ENCODE peak calls at places on chromosomes 12 and 14, in five cellular contexts. U, L, Y, Q and W are unnamed samples.

GRCh38 chr14:29458547-29458946 is 469.1 kb downstream of the PRKD1 start:
- DNase-seq in Q (no peak), U (no peak), L (no peak), Y (no peak), W (no peak)

GRCh38 chr14:92729632-92730358 is 18.6 kb downstream of the LGMN start:
- DNase-seq in Q (no peak), L (no peak), Y (peak), U (peak), W (no peak)

GRCh38 chr12:27970391-27970980 is 2.0 kb downstream of the PTHLH start:
- DNase-seq in L (peak), Q (peak), Y (peak), U (peak), W (peak)

GRCh38 chr12:21894792-21895392 is 46.3 kb downstream of the ABCC9 start:
- DNase-seq in Q (no peak), L (no peak), Y (peak), U (no peak), W (no peak)

GRCh38 chr12:15522574-15523187 is 200.4 kb downstream of the PTPRO start:
- DNase-seq in Y (peak), U (peak), Q (no peak), L (no peak), W (no peak)

GRCh38 chr12:84706374-84706773 is 206.2 kb downstream of the SLC6A15 start:
- DNase-seq in Q (no peak), U (no peak), Y (no peak), L (no peak), W (no peak)

GRCh38 chr12:98317939-98318899 is 197.2 kb upstream of the TMPO start:
- DNase-seq in Q (no peak), L (no peak), U (no peak), Y (no peak), W (no peak)

GRCh38 chr12:1799068-1799881 is 21.1 kb upstream of the LRTM2 start:
- DNase-seq in U (no peak), Y (no peak), Q (no peak), L (peak), W (no peak)

GRCh38 chr14:78316711-78317110 is 146.5 kb downstream of the NRXN3 start:
- DNase-seq in L (no peak), Y (no peak), Q (no peak), U (no peak), W (no peak)

GRCh38 chr14:51208982-51209381 is 31.1 kb upstream of the TMX1 start:
- DNase-seq in Y (no peak), Q (no peak), L (no peak), U (no peak), W (no peak)

GRCh38 chr12:92080390-92081285 is 65.0 kb downstream of the BTG1 start:
- DNase-seq in U (peak), Y (peak), Q (no peak), L (no peak), W (no peak)

GRCh38 chr14:81464253-81465001 is 64.3 kb upstream of the STON2 start:
- DNase-seq in L (peak), Q (peak), Y (peak), U (peak), W (peak)

GRCh38 chr12:9405861-9406563 is 197.8 kb upstream of the PZP start:
- DNase-seq in Y (no peak), U (no peak), L (peak), Q (no peak), W (no peak)

GRCh38 chr12:124759841-124760508 is 103.7 kb downstream of the SCARB1 start:
- DNase-seq in Q (no peak), U (no peak), L (no peak), Y (no peak), W (no peak)

GRCh38 chr12:90832427-90832826 is 122.5 kb downstream of the CCER1 start:
- DNase-seq in U (no peak), Q (no peak), Y (no peak), L (no peak), W (no peak)

GRCh38 chr12:28162697-28163096 is 27.6 kb upstream of the CCDC91 start:
- DNase-seq in L (no peak), Y (no peak), Q (no peak), U (no peak), W (no peak)

GRCh38 chr12:113097716-113098427 is 37.7 kb downstream of the RASAL1 start:
- DNase-seq in L (peak), U (peak), Y (no peak), Q (peak), W (peak)

GRCh38 chr12:106267535-106267934 is 19.7 kb upstream of the CKAP4 start:
- DNase-seq in Y (no peak), U (no peak), L (no peak), Q (no peak), W (no peak)

GRCh38 chr14:49882826-49883694 is 9.8 kb upstream of the ARF6 start:
- DNase-seq in Y (no peak), Q (no peak), L (peak), U (no peak), W (peak)

GRCh38 chr14:76644875-76645518 is 116.3 kb upstream of the VASH1 start:
- DNase-seq in L (peak), U (peak), Q (peak), Y (peak), W (peak)

GRCh38 chr14:36973806-36974442 is 198.5 kb downstream of the SLC25A21 start:
- DNase-seq in Y (peak), Q (no peak), L (no peak), U (peak), W (no peak)

GRCh38 chr12:50166776-50167025 is 468 bp downstream of the CERS5 start:
- DNase-seq in U (no peak), Q (no peak), L (no peak), Y (no peak), W (no peak)

GRCh38 chr12:47900480-47901129 is 4.2 kb downstream of the VDR start:
- DNase-seq in Y (no peak), U (peak), L (peak), Q (no peak), W (no peak)

GRCh38 chr12:131785763-131786330 is 42.3 kb upstream of the MMP17 start:
- DNase-seq in U (no peak), Y (no peak), Q (no peak), L (no peak), W (no peak)

GRCh38 chr12:131784909-131785762 is 43.1 kb upstream of the MMP17 start:
- DNase-seq in Q (no peak), Y (peak), U (peak), L (no peak), W (no peak)

GRCh38 chr12:131788070-131788469 is 40.1 kb upstream of the MMP17 start:
- DNase-seq in L (no peak), Q (no peak), U (no peak), Y (no peak), W (no peak)

GRCh38 chr12:131787143-131787660 is 41.0 kb upstream of the MMP17 start:
- DNase-seq in Y (no peak), L (no peak), U (no peak), Q (no peak), W (no peak)

DNA sequence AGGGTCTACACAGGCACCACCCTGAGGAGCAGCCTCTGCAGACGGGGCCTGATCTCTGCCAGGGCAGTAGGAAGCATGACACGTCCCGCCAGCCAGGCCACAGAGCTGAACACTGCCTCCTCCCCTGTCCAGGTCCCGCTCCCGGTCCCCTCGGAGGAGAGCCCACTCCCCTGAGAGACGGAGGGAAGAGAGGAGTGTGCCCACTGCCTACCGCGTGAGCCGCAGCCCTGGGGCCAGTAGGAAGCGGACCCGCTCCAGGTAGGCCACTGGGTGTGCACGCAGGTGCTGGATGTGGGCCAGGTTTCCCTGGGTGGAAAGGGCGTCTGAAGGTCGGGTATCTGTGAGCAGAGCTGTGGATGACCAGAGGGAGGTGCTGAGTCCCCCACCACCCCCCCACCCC is 41.9 kb upstream of the MMP17 start:
- DNase-seq in L (no peak), U (no peak), Y (no peak), Q (no peak), W (no peak)
- H4K8ac ChIP-seq in L (no peak), U (peak), Y (no peak), Q (no peak), W (peak)

DNA sequence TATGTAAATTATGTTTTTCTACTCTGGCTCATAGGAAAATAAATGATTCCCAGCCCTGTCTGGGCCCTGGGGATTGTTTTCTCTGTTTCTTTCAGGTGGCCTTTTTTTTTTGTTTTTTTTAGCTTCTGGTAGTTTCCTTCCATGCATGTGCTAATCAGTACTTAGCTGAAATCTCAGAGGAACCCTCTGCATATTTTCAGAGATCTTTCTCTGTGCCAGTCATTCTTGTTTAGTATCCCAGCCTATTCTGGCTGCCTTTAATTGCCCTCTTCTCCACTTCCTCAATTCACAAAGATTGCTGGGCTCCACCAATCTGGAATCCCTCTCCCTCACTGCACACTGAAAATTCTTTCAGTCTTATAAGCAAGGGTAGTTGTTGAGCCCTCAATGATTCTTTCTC is 46.9 kb downstream of the CNOT2 start:
- DNase-seq in Y (no peak), U (no peak), L (no peak), Q (no peak), W (no peak)
- H3K14ac ChIP-seq in Y (no peak), U (no peak), L (no peak), Q (no peak), W (no peak)

GRCh38 chr12:62256408-62257079 is 3.7 kb upstream of the USP15 start:
- DNase-seq in U (peak), Q (no peak), Y (peak), L (no peak), W (no peak)
- H4K8ac ChIP-seq in U (no peak), Q (no peak), Y (no peak), L (no peak), W (no peak)

GRCh38 chr12:121888083-121888477 is 510 bp upstream of the PSMD9 start:
- DNase-seq in L (no peak), Y (no peak), Q (no peak), U (no peak), W (no peak)

GRCh38 chr12:121889267-121889624 is 656 bp downstream of the PSMD9 start:
- DNase-seq in Y (no peak), Q (no peak), U (no peak), L (no peak), W (no peak)

GRCh38 chr12:121893901-121894540 is 5.4 kb downstream of the PSMD9 start:
- DNase-seq in L (peak), Y (peak), Q (no peak), U (peak), W (no peak)

GRCh38 chr12:121892673-121893561 is 4.3 kb downstream of the PSMD9 start:
- DNase-seq in Y (peak), Q (no peak), U (no peak), L (no peak), W (no peak)

DNA sequence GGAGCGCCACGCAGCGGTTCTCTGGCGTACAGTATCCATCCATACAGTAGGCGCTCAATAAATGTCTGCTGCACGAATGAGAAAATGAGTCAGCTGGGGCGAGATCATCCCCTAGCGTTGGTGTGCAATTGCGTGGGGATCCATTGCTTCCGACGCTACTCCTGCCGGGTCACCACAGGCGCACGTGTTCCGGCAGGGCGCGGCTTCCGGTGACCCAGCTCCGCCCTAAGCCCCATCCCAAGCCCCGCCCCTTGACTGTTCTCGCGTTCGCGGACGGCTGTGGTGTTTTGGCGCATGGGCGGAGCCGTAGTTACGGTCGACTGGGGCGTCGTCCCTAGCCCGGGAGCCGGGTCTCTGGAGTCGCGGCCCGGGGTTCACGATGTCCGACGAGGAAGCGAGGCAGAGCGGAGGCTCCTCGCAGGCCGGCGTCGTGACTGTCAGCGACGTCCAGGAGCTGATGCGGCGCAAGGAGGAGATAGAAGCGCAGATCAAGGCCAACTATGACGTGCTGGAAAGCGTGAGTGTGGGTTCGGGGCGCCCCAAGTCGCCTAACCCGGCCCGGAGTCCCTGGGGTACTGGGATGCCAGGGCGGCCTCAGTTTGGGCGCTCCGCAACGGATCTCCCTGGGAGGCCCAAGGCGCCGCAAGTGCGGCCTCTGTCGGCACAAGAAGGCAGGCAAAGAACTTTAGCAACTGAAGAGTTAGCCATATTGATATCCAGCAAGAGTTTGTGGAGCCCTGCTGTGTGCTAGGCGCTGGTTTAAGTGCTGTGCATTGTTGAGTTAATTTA is at the start of gene PSMD9:
- DNase-seq in Y (peak), Q (peak), L (peak), U (peak), W (peak)
- H3K14ac ChIP-seq in Y (peak), Q (no peak), L (peak), U (no peak), W (no peak)